ENCODE peak calls at places on chromosomes 6 and 20, in four cellular contexts. One of them, this sample, is unnamed.
A peak's percentile ranks its signal among the peaks of the same experiment; 100 is the strongest.

GRCh38 chr6:78835817-78836216 is 31.5 kb upstream of the IRAK1BP1 start:
- DNase-seq in activated naive CD8-positive, alpha-beta T cell treated with anti-CD3 and anti-CD28 coated beads for 36 hours: no peak
- DNase-seq in mucosa of gallbladder: no peak
- DNase-seq in AG09309: no peak
- DNase-seq in this sample: no peak

GRCh38 chr6:84460491-84460890 is 233.0 kb upstream of the CEP162 start:
- DNase-seq in activated naive CD8-positive, alpha-beta T cell treated with anti-CD3 and anti-CD28 coated beads for 36 hours: no peak
- DNase-seq in mucosa of gallbladder: no peak
- DNase-seq in AG09309: no peak
- DNase-seq in this sample: no peak

GRCh38 chr6:90195094-90195793 is 101.4 kb downstream of the BACH2 start:
- DNase-seq in activated naive CD8-positive, alpha-beta T cell treated with anti-CD3 and anti-CD28 coated beads for 36 hours: no peak
- DNase-seq in mucosa of gallbladder: no peak
- DNase-seq in AG09309: no peak
- DNase-seq in this sample: no peak

GRCh38 chr6:128209771-128210170 is 308.9 kb upstream of the THEMIS start:
- DNase-seq in activated naive CD8-positive, alpha-beta T cell treated with anti-CD3 and anti-CD28 coated beads for 36 hours: no peak
- DNase-seq in mucosa of gallbladder: no peak
- DNase-seq in AG09309: no peak
- DNase-seq in this sample: no peak

GRCh38 chr6:79717989-79718388 is 86.9 kb downstream of the SH3BGRL2 start:
- DNase-seq in activated naive CD8-positive, alpha-beta T cell treated with anti-CD3 and anti-CD28 coated beads for 36 hours: no peak
- DNase-seq in mucosa of gallbladder: no peak
- DNase-seq in AG09309: no peak
- DNase-seq in this sample: no peak

GRCh38 chr20:52682271-52682670 is 289.9 kb upstream of the TSHZ2 start:
- DNase-seq in activated naive CD8-positive, alpha-beta T cell treated with anti-CD3 and anti-CD28 coated beads for 36 hours: no peak
- DNase-seq in mucosa of gallbladder: no peak
- DNase-seq in AG09309: no peak
- DNase-seq in this sample: no peak

GRCh38 chr20:8744228-8744844 is 324.6 kb upstream of the PLCB4 start:
- DNase-seq in activated naive CD8-positive, alpha-beta T cell treated with anti-CD3 and anti-CD28 coated beads for 36 hours: no peak
- DNase-seq in mucosa of gallbladder: no peak
- DNase-seq in AG09309: no peak
- DNase-seq in this sample: no peak

GRCh38 chr20:17617868-17618672 is 48.2 kb downstream of the DSTN start:
- DNase-seq in activated naive CD8-positive, alpha-beta T cell treated with anti-CD3 and anti-CD28 coated beads for 36 hours: no peak
- DNase-seq in mucosa of gallbladder: no peak
- DNase-seq in AG09309: no peak
- DNase-seq in this sample: no peak

GRCh38 chr6:6918216-6918983 is 189.4 kb upstream of the RREB1 start:
- DNase-seq in activated naive CD8-positive, alpha-beta T cell treated with anti-CD3 and anti-CD28 coated beads for 36 hours: peak; percentile 87
- DNase-seq in mucosa of gallbladder: no peak
- DNase-seq in AG09309: peak; percentile 13
- DNase-seq in this sample: no peak

GRCh38 chr20:25090492-25091429 is 8.8 kb upstream of the VSX1 start:
- DNase-seq in activated naive CD8-positive, alpha-beta T cell treated with anti-CD3 and anti-CD28 coated beads for 36 hours: peak; percentile 71
- DNase-seq in mucosa of gallbladder: peak; percentile 33
- DNase-seq in AG09309: no peak
- DNase-seq in this sample: no peak

GRCh38 chr6:56245903-56246351 is 1.5 kb downstream of the COL21A1 start:
- DNase-seq in activated naive CD8-positive, alpha-beta T cell treated with anti-CD3 and anti-CD28 coated beads for 36 hours: no peak
- DNase-seq in mucosa of gallbladder: no peak
- DNase-seq in AG09309: peak; percentile 59
- DNase-seq in this sample: no peak

GRCh38 chr6:144786825-144787224 is 501.7 kb downstream of the UTRN start:
- DNase-seq in activated naive CD8-positive, alpha-beta T cell treated with anti-CD3 and anti-CD28 coated beads for 36 hours: no peak
- DNase-seq in mucosa of gallbladder: no peak
- DNase-seq in AG09309: no peak
- DNase-seq in this sample: no peak

GRCh38 chr20:5212897-5213296 is 86.1 kb downstream of the CDS2 start:
- DNase-seq in activated naive CD8-positive, alpha-beta T cell treated with anti-CD3 and anti-CD28 coated beads for 36 hours: no peak
- DNase-seq in mucosa of gallbladder: no peak
- DNase-seq in AG09309: no peak
- DNase-seq in this sample: no peak

GRCh38 chr20:8438748-8439147 is 306.7 kb downstream of the PLCB1 start:
- DNase-seq in activated naive CD8-positive, alpha-beta T cell treated with anti-CD3 and anti-CD28 coated beads for 36 hours: no peak
- DNase-seq in mucosa of gallbladder: no peak
- DNase-seq in AG09309: no peak
- DNase-seq in this sample: no peak

GRCh38 chr6:163427498-163428254 is 13.2 kb downstream of the QKI start:
- DNase-seq in activated naive CD8-positive, alpha-beta T cell treated with anti-CD3 and anti-CD28 coated beads for 36 hours: no peak
- DNase-seq in mucosa of gallbladder: no peak
- DNase-seq in AG09309: peak; percentile 52
- DNase-seq in this sample: no peak

This sample was measured in left colon.